ENCODE peak calls at places on chromosomes 3 and 15, in six cellular contexts. E is activated CD8-positive, alpha-beta memory T cell treated with anti-CD3 and anti-CD28 coated beads for 48 hours; F is RCC 7860; K is HFFc6; V is hypothalamus; R is fibroblast of gingiva. A is an unnamed sample.

GRCh38 chr15:58171476-58172061 is 33.4 kb downstream of the AQP9 start:
- DNase-seq in E (no peak), F (no peak), K (no peak), V (no peak), R (no peak), A (no peak)

GRCh38 chr3:184748219-184749135 is 36.6 kb upstream of the MAGEF1 start:
- DNase-seq in E (no peak), F (no peak), K (no peak), V (no peak), R (no peak), A (no peak)

GRCh38 chr15:27328616-27329015 is 357.6 kb downstream of the GABRG3 start:
- DNase-seq in E (no peak), F (no peak), K (no peak), V (peak; percentile 52), R (no peak), A (no peak)

GRCh38 chr3:180961087-180961486 is 28.4 kb downstream of the DNAJC19 start:
- DNase-seq in E (no peak), F (no peak), K (no peak), V (no peak), R (no peak), A (no peak)

GRCh38 chr3:129240436-129240835 is 9.0 kb upstream of the COPG1 start:
- DNase-seq in E (no peak), F (no peak), K (peak; percentile 52), V (no peak), R (peak; percentile 24), A (no peak)

GRCh38 chr3:46717447-46718231 is at the start of gene PRSS50:
- DNase-seq in E (no peak), F (no peak), K (no peak), V (no peak), R (no peak), A (no peak)

GRCh38 chr3:139202226-139202958 is 141.4 kb upstream of the MRPS22 start:
- DNase-seq in E (no peak), F (no peak), K (no peak), V (peak; percentile 21), R (no peak), A (no peak)

GRCh38 chr3:61936344-61936937 is 375.1 kb downstream of the PTPRG start:
- DNase-seq in E (no peak), F (no peak), K (peak; percentile 11), V (no peak), R (no peak), A (peak; percentile 25)

GRCh38 chr15:90400005-90400758 is 12.1 kb downstream of the IQGAP1 start:
- DNase-seq in E (no peak), F (no peak), K (no peak), V (no peak), R (no peak), A (no peak)

GRCh38 chr3:22372292-22372949 is 621.4 kb upstream of the ZNF385D start:
- DNase-seq in E (no peak), F (no peak), K (no peak), V (no peak), R (no peak), A (peak; percentile 44)

GRCh38 chr3:72632129-72632528 is 216.1 kb downstream of the SHQ1 start:
- DNase-seq in E (no peak), F (peak; percentile 6), K (no peak), V (no peak), R (no peak), A (no peak)

GRCh38 chr3:180409170-180409569 is 192.8 kb upstream of the TTC14 start:
- DNase-seq in E (no peak), F (peak; percentile 27), K (no peak), V (no peak), R (no peak), A (no peak)

GRCh38 chr3:184315506-184315867 is 1.1 kb downstream of the EIF4G1 start:
- DNase-seq in E (no peak), F (no peak), K (no peak), V (no peak), R (no peak), A (no peak)

GRCh38 chr3:171234298-171235020 is 207.9 kb upstream of the SLC2A2 start:
- DNase-seq in E (no peak), F (no peak), K (no peak), V (peak; percentile 23), R (no peak), A (peak; percentile 65)

GRCh38 chr3:131386429-131386926 is 4.9 kb downstream of the NUDT16 start:
- DNase-seq in E (no peak), F (no peak), K (no peak), V (peak; percentile 27), R (peak; percentile 11), A (peak; percentile 77)

GRCh38 chr3:47070770-47071169 is 91.3 kb downstream of the NBEAL2 start:
- DNase-seq in E (no peak), F (no peak), K (no peak), V (no peak), R (no peak), A (no peak)

GRCh38 chr3:52593103-52593502 is 56.7 kb downstream of the UQCC5 start:
- DNase-seq in E (no peak), F (no peak), K (no peak), V (peak; percentile 27), R (no peak), A (no peak)